ENCODE peak calls at places on chromosomes 13 and 19, in eight cellular contexts. W is substantia nigra, T is RWPE1, J is HEK293T, M is NT2/D1, O is type B pancreatic cell, R is ACHN, V is retina. Y is an unnamed sample.

GRCh38 chr19:36579255-36579654 is 6.2 kb upstream of the ZNF529 start:
- DNase-seq in W (no peak), T (no peak), J (no peak), M (no peak), O (no peak), R (no peak), V (no peak), Y (no peak)

GRCh38 chr19:35558400-35559280 is 4.8 kb downstream of the ATP4A start:
- DNase-seq in W (no peak), T (no peak), J (peak), M (no peak), O (no peak), R (no peak), V (peak), Y (no peak)

GRCh38 chr19:6274756-6275155 is 5.0 kb downstream of the MLLT1 start:
- DNase-seq in W (no peak), T (no peak), J (no peak), M (no peak), O (no peak), R (no peak), V (no peak), Y (no peak)

GRCh38 chr19:3982701-3983541 is 2.3 kb downstream of the EEF2 start:
- DNase-seq in W (no peak), T (peak), J (no peak), M (no peak), O (no peak), R (no peak), V (no peak), Y (peak)

GRCh38 chr13:32829676-32830091 is 186.5 kb upstream of the KL start:
- DNase-seq in W (no peak), T (peak), J (no peak), M (no peak), O (no peak), R (peak), V (no peak), Y (no peak)

GRCh38 chr13:27775943-27776342 is 16.3 kb upstream of the GSX1 start:
- DNase-seq in W (no peak), T (no peak), J (no peak), M (no peak), O (no peak), R (no peak), V (no peak), Y (no peak)

GRCh38 chr13:100674363-100674847 is at the start of gene TMTC4:
- DNase-seq in W (no peak), T (no peak), J (peak), M (no peak), O (no peak), R (no peak), V (no peak), Y (no peak)

GRCh38 chr13:113499936-113500335 is 9.4 kb upstream of the DCUN1D2 start:
- DNase-seq in W (no peak), T (no peak), J (no peak), M (no peak), O (no peak), R (no peak), V (no peak), Y (no peak)

GRCh38 chr19:42762782-42763181 is 2.7 kb downstream of the PSG8 start:
- DNase-seq in W (no peak), T (no peak), J (no peak), M (no peak), O (no peak), R (peak), V (no peak), Y (no peak)

GRCh38 chr13:29507356-29507755 is 88.1 kb downstream of the SLC7A1 start:
- DNase-seq in W (no peak), T (no peak), J (no peak), M (no peak), O (no peak), R (no peak), V (peak), Y (no peak)

GRCh38 chr19:1618157-1619093 is 13.2 kb upstream of the UQCR11 start:
- DNase-seq in W (no peak), T (peak), J (peak), M (peak), O (no peak), R (peak), V (no peak), Y (no peak)

Y was measured in endothelial cell of umbilical vein.